ENCODE peak calls at places on chromosome 5, in four cellular contexts. U is Calu3, Q is WTC11, G is IMR-90. M is an unnamed sample.

GRCh38 chr5:122192883-122193496 is 63.6 kb downstream of the ZNF474 start:
- DNase-seq in G (peak; percentile 79), Q (no peak), U (peak; percentile 62), M (peak; percentile 76)

GRCh38 chr5:162391848-162392247 is 324.3 kb downstream of the GABRG2 start:
- DNase-seq in U (no peak), Q (no peak), G (no peak), M (no peak)

GRCh38 chr5:25516136-25516535 is 871.4 kb upstream of the CDH10 start:
- DNase-seq in Q (no peak), G (no peak), U (no peak), M (no peak)

GRCh38 chr5:90015584-90016018 is 394.0 kb downstream of the CETN3 start:
- DNase-seq in U (no peak), G (peak; percentile 11), Q (no peak), M (peak; percentile 48)

GRCh38 chr5:160287378-160288051 is 24.8 kb downstream of the CCNJL start:
- DNase-seq in Q (peak; percentile 86), G (no peak), U (peak; percentile 43), M (peak; percentile 17)

GRCh38 chr5:40680741-40681350 is 1.1 kb downstream of the PTGER4 start:
- DNase-seq in Q (peak; percentile 42), G (no peak), U (peak; percentile 65), M (no peak)

GRCh38 chr5:37662362-37662761 is 177.5 kb downstream of the GDNF start:
- DNase-seq in U (no peak), Q (no peak), G (no peak), M (peak; percentile 51)

GRCh38 chr5:33501899-33502298 is 61.1 kb downstream of the TARS1 start:
- DNase-seq in G (no peak), Q (peak; percentile 17), U (no peak), M (no peak)

GRCh38 chr5:43515678-43516048 is 715 bp upstream of the C5orf34 start:
- DNase-seq in G (no peak), Q (no peak), U (no peak), M (no peak)

GRCh38 chr5:59039003-59039295 is 456.1 kb downstream of the RAB3C start:
- DNase-seq in G (no peak), Q (peak; percentile 43), U (no peak), M (no peak)

GRCh38 chr5:757346-757930 is 27.1 kb downstream of the ZDHHC11B start:
- DNase-seq in Q (no peak), G (no peak), U (no peak), M (no peak)

GRCh38 chr5:139638090-139638735 is 9.9 kb upstream of the CXXC5 start:
- DNase-seq in Q (peak; percentile 54), G (peak; percentile 66), U (peak; percentile 74), M (peak; percentile 88)

GRCh38 chr5:180047667-180048066 is 23.9 kb downstream of the RNF130 start:
- DNase-seq in U (no peak), Q (no peak), G (no peak), M (peak; percentile 30)

GRCh38 chr5:177113566-177114424 is 19.8 kb upstream of the NSD1 start:
- DNase-seq in G (peak; percentile 63), U (peak; percentile 85), Q (peak; percentile 82), M (peak; percentile 81)

GRCh38 chr5:122846051-122846567 is 696 bp downstream of the SNX24 start:
- DNase-seq in Q (no peak), G (peak; percentile 73), U (peak; percentile 30), M (peak; percentile 63)

GRCh38 chr5:143837306-143837848 is 25.4 kb downstream of the HMHB1 start:
- DNase-seq in G (peak; percentile 76), Q (no peak), U (no peak), M (peak; percentile 70)

GRCh38 chr5:1517838-1518237 is 5.9 kb downstream of the LPCAT1 start:
- DNase-seq in G (no peak), U (no peak), Q (peak; percentile 10), M (no peak)

GRCh38 chr5:34622046-34622435 is 34.1 kb upstream of the RAI14 start:
- DNase-seq in Q (no peak), U (no peak), G (peak; percentile 36), M (no peak)

GRCh38 chr5:38853753-38854470 is 8.1 kb downstream of the OSMR start:
- DNase-seq in G (peak; percentile 94), Q (no peak), U (peak; percentile 70), M (peak; percentile 89)

GRCh38 chr5:178319541-178320041 is 87.0 kb upstream of the PHYKPL start:
- DNase-seq in Q (no peak), G (no peak), U (no peak), M (no peak)

GRCh38 chr5:58459276-58459859 is 518 bp downstream of the PLK2 start:
- DNase-seq in G (peak; percentile 38), U (no peak), Q (peak; percentile 42), M (peak; percentile 39)

GRCh38 chr5:180825768-180826525 is 23.3 kb upstream of the MGAT1 start:
- DNase-seq in Q (no peak), G (peak; percentile 85), U (peak; percentile 85), M (peak; percentile 47)

GRCh38 chr5:71865202-71865601 is 146.1 kb downstream of the CARTPT start:
- DNase-seq in G (peak; percentile 75), U (no peak), Q (no peak), M (no peak)

GRCh38 chr5:9731159-9731558 is 101.0 kb upstream of the TAS2R1 start:
- DNase-seq in G (no peak), Q (no peak), U (no peak), M (no peak)

GRCh38 chr5:167639213-167639612 is 652.2 kb upstream of the WWC1 start:
- DNase-seq in G (peak; percentile 62), U (no peak), Q (no peak), M (peak; percentile 70)

GRCh38 chr5:9361835-9362234 is 184.0 kb downstream of the SEMA5A start:
- DNase-seq in U (no peak), Q (peak; percentile 77), G (peak; percentile 46), M (peak; percentile 86)

GRCh38 chr5:126056851-126057622 is 366.2 kb upstream of the GRAMD2B start:
- DNase-seq in G (no peak), U (no peak), Q (peak; percentile 85), M (no peak)

GRCh38 chr5:138274189-138274853 is at the start of gene GFRA3:
- DNase-seq in Q (peak; percentile 51), U (peak; percentile 10), G (no peak), M (peak; percentile 4)

GRCh38 chr5:98498028-98498427 is 275.4 kb upstream of the RGMB start:
- DNase-seq in U (no peak), Q (no peak), G (no peak), M (no peak)

GRCh38 chr5:173802670-173803165 is 85.4 kb upstream of the CPEB4 start:
- DNase-seq in U (peak; percentile 78), G (peak; percentile 11), Q (no peak), M (peak; percentile 66)

GRCh38 chr5:103849934-103850333 is 287.3 kb upstream of the NUDT12 start:
- DNase-seq in U (peak; percentile 12), Q (no peak), G (peak; percentile 91), M (peak; percentile 51)

GRCh38 chr5:127320032-127320945 is 29.7 kb downstream of the MEGF10 start:
- DNase-seq in U (peak; percentile 42), G (no peak), Q (no peak), M (no peak)

GRCh38 chr5:127321465-127321864 is 30.9 kb downstream of the MEGF10 start:
- DNase-seq in Q (no peak), U (no peak), G (no peak), M (no peak)

GRCh38 chr5:127322405-127322804 is 31.8 kb downstream of the MEGF10 start:
- DNase-seq in G (no peak), U (no peak), Q (no peak), M (no peak)

GRCh38 chr5:127326438-127326837 is 35.8 kb downstream of the MEGF10 start:
- DNase-seq in U (no peak), Q (no peak), G (no peak), M (no peak)

DNA sequence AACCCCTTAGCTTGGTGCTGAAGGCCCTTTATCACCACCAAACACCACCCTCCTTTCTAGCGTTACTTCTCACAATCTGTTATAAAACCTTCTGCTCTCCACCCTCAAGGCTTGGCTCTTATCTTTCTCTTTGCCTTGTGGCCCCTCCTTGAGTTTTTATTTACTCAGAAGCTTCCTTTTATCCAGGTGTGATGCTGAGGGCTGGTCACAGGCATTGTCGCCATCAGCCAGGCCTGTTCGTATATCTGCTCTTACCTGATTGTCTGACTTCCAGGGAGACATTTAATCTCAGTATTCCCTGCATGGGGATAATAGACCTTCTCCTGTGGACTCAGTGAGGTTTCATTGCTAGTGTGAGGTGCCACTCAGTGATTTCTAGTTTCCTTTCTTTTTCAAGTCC is 34.2 kb downstream of the MEGF10 start:
- DNase-seq in U (no peak), Q (no peak), G (no peak), M (no peak)
- TF ChIP-seq CTCF in U (no peak), Q (no peak), G (no peak), M (no peak)

DNA sequence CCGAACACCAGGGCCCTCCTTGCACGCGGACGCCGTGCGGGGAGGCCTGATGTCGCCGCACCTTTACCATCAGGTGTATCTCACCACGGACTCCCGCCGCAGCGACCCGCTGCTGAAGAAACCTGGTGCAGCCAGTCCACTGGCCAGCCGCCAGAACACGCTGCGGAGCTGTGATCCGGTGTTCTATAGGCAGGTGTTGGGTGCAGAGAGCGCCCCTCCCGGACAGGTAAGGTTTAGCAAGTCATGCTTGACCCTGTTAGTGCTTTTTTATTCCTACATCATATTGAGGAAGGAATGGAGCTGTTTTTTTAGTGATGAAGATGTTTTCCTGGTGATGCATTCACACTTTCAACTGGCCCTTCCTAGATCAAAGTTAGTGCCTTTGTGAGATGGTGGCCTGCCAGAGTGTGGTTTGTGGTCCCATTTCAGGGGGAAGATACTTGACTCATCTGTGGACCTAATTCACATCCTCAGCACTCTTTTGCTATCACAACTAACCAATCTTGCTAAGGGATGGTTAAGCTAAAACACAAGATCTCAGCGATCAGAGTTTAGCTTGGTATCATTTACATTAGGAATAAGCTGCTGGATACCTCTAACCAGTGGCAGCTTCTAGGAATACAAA is 2.7 kb downstream of the PCDHGC3 start:
- DNase-seq in G (peak; percentile 52), U (no peak), Q (peak; percentile 90), M (no peak)
- TF ChIP-seq CTCF in G (no peak), U (no peak), Q (peak; percentile 65), M (peak; percentile 14)

GRCh38 chr5:102554728-102555127 is 55.9 kb upstream of the SLCO6A1 start:
- DNase-seq in Q (no peak), U (peak; percentile 10), G (no peak), M (no peak)
- TF ChIP-seq CTCF in Q (no peak), U (no peak), G (no peak), M (peak; percentile 15)

GRCh38 chr5:105885266-105885665 is 1785.5 kb downstream of the EFNA5 start:
- DNase-seq in Q (no peak), G (peak; percentile 66), U (no peak), M (no peak)
- TF ChIP-seq CTCF in Q (no peak), G (no peak), U (no peak), M (no peak)

DNA sequence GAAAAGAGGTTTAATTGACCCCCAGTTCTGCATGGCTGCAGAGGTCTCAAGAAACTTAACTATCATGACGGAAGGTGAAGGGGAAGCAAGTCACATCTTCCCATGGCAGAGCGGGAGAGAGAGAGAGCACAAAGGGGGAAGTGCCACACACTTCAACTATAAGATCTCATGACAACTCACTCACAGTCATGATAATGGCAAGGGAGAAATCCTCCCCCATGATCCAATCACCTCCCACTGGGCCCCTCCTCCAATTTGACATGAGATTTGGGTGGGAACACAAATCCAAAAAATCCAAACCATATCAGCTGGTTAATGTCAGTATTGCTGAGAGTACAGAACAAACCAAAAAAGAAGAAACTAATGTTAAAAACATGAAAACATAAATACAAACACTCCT is 120.2 kb downstream of the STARD4 start:
- DNase-seq in G (no peak), U (no peak), Q (no peak), M (no peak)
- TF ChIP-seq CTCF in G (no peak), U (no peak), Q (no peak), M (no peak)

M was measured in fibroblast of villous mesenchyme.